ENCODE peak calls at places on chromosomes 13 and 19, in six cellular contexts. V is tibial nerve, M is thoracic aorta, U is uterus, O is mucosa of descending colon, Q is GM23248. X is an unnamed sample.
A peak's percentile ranks its signal among the peaks of the same experiment; 100 is the strongest.

GRCh38 chr13:63274772-63275171 is 1859.1 kb upstream of the PCDH20 start:
- DNase-seq in V (no peak), M (no peak), U (no peak), O (no peak), Q (no peak), X (no peak)

GRCh38 chr13:80989241-80989640 is 648.3 kb upstream of the SPRY2 start:
- DNase-seq in V (no peak), M (no peak), U (no peak), O (no peak), Q (no peak), X (no peak)

GRCh38 chr19:5627395-5627904 is 4.6 kb downstream of the SAFB start:
- DNase-seq in V (peak; percentile 73), M (no peak), U (no peak), O (peak; percentile 63), Q (peak; percentile 68), X (peak; percentile 36)

GRCh38 chr19:13839938-13840750 is 36.8 kb upstream of the NANOS3 start:
- DNase-seq in V (peak; percentile 37), M (no peak), U (no peak), O (peak; percentile 90), Q (peak; percentile 94), X (no peak)

GRCh38 chr13:20114066-20114465 is 46.8 kb downstream of the GJA3 start:
- DNase-seq in V (no peak), M (no peak), U (no peak), O (no peak), Q (no peak), X (no peak)

GRCh38 chr19:41546386-41546789 is 29.6 kb upstream of the CEACAM21 start:
- DNase-seq in V (no peak), M (no peak), U (no peak), O (peak; percentile 42), Q (no peak), X (peak; percentile 21)

GRCh38 chr19:1920644-1921043 is 15.4 kb downstream of the ADAT3 start:
- DNase-seq in V (no peak), M (no peak), U (no peak), O (no peak), Q (no peak), X (no peak)

GRCh38 chr13:30607908-30608307 is 9.8 kb upstream of the USPL1 start:
- DNase-seq in V (no peak), M (no peak), U (no peak), O (peak; percentile 58), Q (no peak), X (no peak)

GRCh38 chr13:66661336-66661735 is 568.8 kb downstream of the PCDH9 start:
- DNase-seq in V (no peak), M (no peak), U (no peak), O (no peak), Q (no peak), X (no peak)

GRCh38 chr13:112984501-112984900 is 15.5 kb downstream of the MCF2L start:
- DNase-seq in V (no peak), M (no peak), U (no peak), O (no peak), Q (no peak), X (no peak)

GRCh38 chr13:34369925-34370324 is 552.0 kb downstream of the RFC3 start:
- DNase-seq in V (no peak), M (no peak), U (no peak), O (no peak), Q (no peak), X (no peak)

GRCh38 chr13:19601749-19602725 is 31.4 kb upstream of the MPHOSPH8 start:
- DNase-seq in V (no peak), M (no peak), U (no peak), O (peak; percentile 30), Q (peak; percentile 74), X (no peak)

GRCh38 chr13:100274942-100275506 is 186.1 kb downstream of the PCCA start:
- DNase-seq in V (no peak), M (no peak), U (no peak), O (no peak), Q (no peak), X (no peak)

GRCh38 chr19:14005381-14006084 is 587 bp downstream of the RFX1 start:
- DNase-seq in V (peak; percentile 82), M (peak; percentile 72), U (peak; percentile 91), O (peak; percentile 95), Q (peak; percentile 93), X (peak; percentile 91)

GRCh38 chr13:23608704-23609413 is 38.6 kb downstream of the TNFRSF19 start:
- DNase-seq in V (peak; percentile 25), M (no peak), U (peak; percentile 40), O (peak; percentile 19), Q (peak; percentile 72), X (peak; percentile 46)

GRCh38 chr19:35383536-35383935 is 12.7 kb downstream of the GPR42 start:
- DNase-seq in V (no peak), M (no peak), U (no peak), O (no peak), Q (no peak), X (no peak)

GRCh38 chr19:6273701-6274601 is 5.8 kb downstream of the MLLT1 start:
- DNase-seq in V (peak; percentile 85), M (peak; percentile 90), U (peak; percentile 77), O (peak; percentile 52), Q (peak; percentile 99), X (peak; percentile 90)

GRCh38 chr19:37778613-37779138 is 710 bp downstream of the ZNF573 start:
- DNase-seq in V (no peak), M (no peak), U (no peak), O (no peak), Q (peak; percentile 47), X (no peak)
- H3K9me3 ChIP-seq in V (peaks cover 6% of the 10 kb centered on the region), M (peaks cover 1% of the 10 kb centered on the region), U (no peaks in the 10 kb centered on the region), O (no peaks in the 10 kb centered on the region), Q (no peaks in the 10 kb centered on the region), X (no peaks in the 10 kb centered on the region)

GRCh38 chr13:74324338-74324737 is 190.1 kb upstream of the KLF12 start:
- DNase-seq in V (no peak), M (no peak), U (no peak), O (no peak), Q (no peak), X (no peak)
- H3K9me3 ChIP-seq in V (no peaks in the 10 kb centered on the region), M (no peaks in the 10 kb centered on the region), U (no peaks in the 10 kb centered on the region), O (no peaks in the 10 kb centered on the region), Q (no peaks in the 10 kb centered on the region), X (no peaks in the 10 kb centered on the region)

GRCh38 chr19:22622901-22623840 is 11.0 kb upstream of the ZNF492 start:
- DNase-seq in V (no peak), M (no peak), U (peak; percentile 44), O (no peak), Q (peak; percentile 2), X (no peak)

GRCh38 chr19:22628401-22628800 is 5.7 kb upstream of the ZNF492 start:
- DNase-seq in V (no peak), M (no peak), U (no peak), O (no peak), Q (no peak), X (no peak)

GRCh38 chr19:22623841-22624221 is 10.3 kb upstream of the ZNF492 start:
- DNase-seq in V (no peak), M (no peak), U (no peak), O (no peak), Q (no peak), X (no peak)

GRCh38 chr19:22627526-22627925 is 6.6 kb upstream of the ZNF492 start:
- DNase-seq in V (no peak), M (no peak), U (no peak), O (no peak), Q (no peak), X (no peak)

DNA sequence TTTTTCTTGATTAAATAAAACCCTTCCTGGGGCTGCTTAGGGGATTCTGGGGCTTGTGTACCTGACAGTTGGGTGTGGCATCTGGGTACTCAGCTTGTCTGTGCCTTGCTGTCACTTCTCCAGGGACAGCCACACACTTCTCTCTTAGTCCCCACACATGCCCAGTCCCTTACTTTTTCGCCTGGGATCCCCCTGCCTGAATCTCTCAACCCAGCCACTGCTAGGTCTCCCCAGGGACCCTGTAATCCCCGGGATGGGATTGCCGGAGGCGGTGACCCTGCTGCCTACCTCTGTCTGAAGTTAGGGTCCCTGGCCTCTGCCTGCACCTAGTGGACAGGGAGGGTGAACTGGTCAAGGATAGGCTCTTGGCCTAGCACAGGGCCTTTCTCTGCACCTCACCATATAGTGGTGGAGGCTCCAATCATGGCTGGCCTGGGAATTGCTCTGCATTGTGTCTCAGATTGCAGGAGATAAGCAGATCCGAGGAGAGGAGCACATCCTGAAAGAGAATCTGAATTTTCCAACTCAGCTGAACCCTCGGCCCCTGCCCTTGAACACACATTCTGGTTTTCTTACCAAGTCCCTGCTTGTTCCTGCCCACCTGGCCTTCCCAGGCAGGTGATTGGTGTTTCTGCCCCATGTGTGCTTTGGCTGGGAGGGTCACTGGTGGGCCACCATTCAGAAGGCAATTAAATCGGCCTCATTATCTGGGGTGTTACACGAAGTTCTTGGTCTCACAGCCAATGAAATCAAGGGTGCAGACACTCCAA is 8.7 kb upstream of the ZNF492 start:
- DNase-seq in V (no peak), M (no peak), U (no peak), O (no peak), Q (no peak), X (no peak)
- H3K9me3 ChIP-seq in V (no peaks in the 10 kb centered on the region), M (no peaks in the 10 kb centered on the region), U (no peaks in the 10 kb centered on the region), O (peaks cover 10% of the 10 kb centered on the region), Q (no peaks in the 10 kb centered on the region), X (no peaks in the 10 kb centered on the region)

GRCh38 chr13:95391325-95391724 is 90.1 kb upstream of the ABCC4 start:
- DNase-seq in V (no peak), M (no peak), U (no peak), O (no peak), Q (no peak), X (no peak)
- H3K9me3 ChIP-seq in V (no peaks in the 10 kb centered on the region), M (no peaks in the 10 kb centered on the region), U (no peaks in the 10 kb centered on the region), O (no peaks in the 10 kb centered on the region), Q (no peaks in the 10 kb centered on the region), X (no peaks in the 10 kb centered on the region)

DNA sequence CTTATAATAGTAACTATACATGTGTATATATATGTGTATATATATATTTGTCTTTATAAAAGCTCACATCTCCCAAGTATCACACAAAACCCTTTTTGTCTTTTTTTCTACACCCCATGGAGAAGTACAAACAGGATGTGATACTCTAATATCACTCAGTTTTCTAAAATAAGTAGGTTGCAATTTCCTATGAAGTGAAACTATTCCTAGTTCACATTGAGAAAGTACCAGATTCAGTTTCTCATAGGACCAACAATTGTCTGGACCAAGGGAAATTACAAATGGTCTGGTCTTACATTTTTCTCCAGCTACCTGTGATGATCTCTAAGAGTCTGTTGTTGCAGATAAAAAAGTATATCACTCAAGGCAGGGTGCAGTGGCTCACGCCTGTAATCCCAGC is 17.9 kb upstream of the LILRB1 start:
- DNase-seq in V (no peak), M (no peak), U (no peak), O (no peak), Q (no peak), X (no peak)
- H3K9me3 ChIP-seq in V (no peaks in the 10 kb centered on the region), M (no peaks in the 10 kb centered on the region), U (no peaks in the 10 kb centered on the region), O (no peaks in the 10 kb centered on the region), Q (no peaks in the 10 kb centered on the region), X (no peaks in the 10 kb centered on the region)

GRCh38 chr19:57587529-57587928 is 3.6 kb downstream of the ZIK1 start:
- DNase-seq in V (no peak), M (no peak), U (no peak), O (no peak), Q (peak; percentile 97), X (no peak)
- H3K9me3 ChIP-seq in V (peaks cover 72% of the 10 kb centered on the region), M (peaks cover 60% of the 10 kb centered on the region), U (no peaks in the 10 kb centered on the region), O (peaks cover 84% of the 10 kb centered on the region), Q (no peaks in the 10 kb centered on the region), X (peaks cover 4% of the 10 kb centered on the region)

GRCh38 chr19:27918818-27919217 is 1294.1 kb downstream of the UQCRFS1 start:
- DNase-seq in V (no peak), M (no peak), U (no peak), O (no peak), Q (no peak), X (no peak)

GRCh38 chr19:27922970-27923369 is 1290.0 kb downstream of the UQCRFS1 start:
- DNase-seq in V (no peak), M (no peak), U (no peak), O (no peak), Q (no peak), X (no peak)

GRCh38 chr19:27925202-27925601 is 1287.7 kb downstream of the UQCRFS1 start:
- DNase-seq in V (no peak), M (no peak), U (no peak), O (no peak), Q (no peak), X (no peak)

GRCh38 chr19:27920774-27921173 is 1292.2 kb downstream of the UQCRFS1 start:
- DNase-seq in V (no peak), M (no peak), U (no peak), O (no peak), Q (no peak), X (no peak)
- H3K9me3 ChIP-seq in V (no peaks in the 10 kb centered on the region), M (no peaks in the 10 kb centered on the region), U (no peaks in the 10 kb centered on the region), O (no peaks in the 10 kb centered on the region), Q (no peaks in the 10 kb centered on the region), X (no peaks in the 10 kb centered on the region)